ENCODE peak calls at places on chromosomes 4 and X, in four cellular contexts. W, V, C and Z are unnamed samples.

GRCh38 chr4:29711226-29711625 is 1008.9 kb upstream of the PCDH7 start:
- DNase-seq in W (no peak), V (no peak), C (no peak), Z (no peak)

GRCh38 chr4:128159967-128160366 is 98.9 kb downstream of the LARP1B start:
- DNase-seq in W (peak), V (no peak), C (no peak), Z (no peak)

GRCh38 chrX:134313418-134313817 is 76.4 kb downstream of the CCDC160 start:
- DNase-seq in W (no peak), V (no peak), C (no peak), Z (no peak)

GRCh38 chr4:141058739-141059507 is 74.3 kb downstream of the RNF150 start:
- DNase-seq in W (peak), V (no peak), C (no peak), Z (no peak)

GRCh38 chrX:131677655-131678628 is 134.1 kb downstream of the OR13H1 start:
- DNase-seq in W (peak), V (peak), C (no peak), Z (no peak)

GRCh38 chr4:1603413-1604135 is 80.5 kb downstream of the FAM53A start:
- DNase-seq in W (no peak), V (no peak), C (no peak), Z (no peak)

GRCh38 chrX:40867352-40867751 is 132.0 kb upstream of the MED14 start:
- DNase-seq in W (peak), V (no peak), C (no peak), Z (no peak)

GRCh38 chrX:113868169-113868568 is 715.7 kb upstream of the HTR2C start:
- DNase-seq in W (no peak), V (no peak), C (no peak), Z (no peak)

GRCh38 chr4:16016536-16016935 is 53.6 kb upstream of the FGFBP2 start:
- DNase-seq in W (no peak), V (no peak), C (no peak), Z (no peak)

GRCh38 chr4:90715242-90715641 is 588.0 kb downstream of the CCSER1 start:
- DNase-seq in W (no peak), V (no peak), C (no peak), Z (no peak)

GRCh38 chrX:49673394-49673793 is 22.4 kb downstream of the PAGE1 start:
- DNase-seq in W (no peak), V (no peak), C (no peak), Z (no peak)

GRCh38 chrX:107135076-107135964 is 16.7 kb upstream of the RBM41 start:
- DNase-seq in W (peak), V (peak), C (no peak), Z (no peak)

GRCh38 chr4:3461515-3462291 is 1.4 kb upstream of the DOK7 start:
- DNase-seq in W (no peak), V (peak), C (peak), Z (no peak)

GRCh38 chr4:143819029-143819428 is 86.3 kb downstream of the GYPE start:
- DNase-seq in W (no peak), V (no peak), C (no peak), Z (no peak)

GRCh38 chr4:2251073-2251794 is 9.3 kb upstream of the HAUS3 start:
- DNase-seq in W (no peak), V (no peak), C (peak), Z (no peak)

GRCh38 chr4:185127021-185127925 is 15.8 kb upstream of the SLC25A4 start:
- DNase-seq in W (no peak), V (no peak), C (no peak), Z (no peak)

GRCh38 chr4:39613093-39613656 is 25.5 kb downstream of the SMIM14 start:
- DNase-seq in W (peak), V (no peak), C (no peak), Z (no peak)

GRCh38 chr4:7852568-7853185 is 87.0 kb downstream of the AFAP1 start:
- DNase-seq in W (peak), V (no peak), C (no peak), Z (no peak)

GRCh38 chr4:14180983-14181601 is 553.6 kb upstream of the BOD1L1 start:
- DNase-seq in W (peak), V (no peak), C (no peak), Z (no peak)

GRCh38 chrX:37599735-37600134 is 28.3 kb downstream of the LANCL3 start:
- DNase-seq in W (no peak), V (no peak), C (no peak), Z (no peak)

GRCh38 chr4:173124209-173124865 is 44.3 kb upstream of the GALNT7 start:
- DNase-seq in W (no peak), V (no peak), C (no peak), Z (no peak)

GRCh38 chrX:1390621-1391369 is 1.1 kb downstream of the SLC25A6 start:
- DNase-seq in W (no peak), V (no peak), C (peak), Z (no peak)

GRCh38 chr4:56104188-56104587 is 155.4 kb downstream of the CEP135 start:
- DNase-seq in W (no peak), V (no peak), C (no peak), Z (no peak)

GRCh38 chr4:143482753-143483362 is 30.6 kb upstream of the SMARCA5 start:
- DNase-seq in W (peak), V (peak), C (no peak), Z (no peak)

GRCh38 chr4:40121515-40121914 is 64.9 kb downstream of the N4BP2 start:
- DNase-seq in W (peak), V (peak), C (no peak), Z (no peak)

GRCh38 chrX:82589410-82589809 is 918.7 kb upstream of the POU3F4 start:
- DNase-seq in W (peak), V (no peak), C (no peak), Z (no peak)

GRCh38 chr4:8289151-8289750 is 19.7 kb downstream of the HTRA3 start:
- DNase-seq in W (no peak), V (no peak), C (no peak), Z (no peak)

GRCh38 chrX:132837126-132837525 is 121.3 kb downstream of the HS6ST2 start:
- DNase-seq in W (peak), V (no peak), C (no peak), Z (no peak)

GRCh38 chr4:4987656-4988055 is 31.6 kb downstream of the CYTL1 start:
- DNase-seq in W (no peak), V (no peak), C (no peak), Z (no peak)

GRCh38 chr4:36385951-36386561 is 104.6 kb downstream of the DTHD1 start:
- DNase-seq in W (no peak), V (peak), C (no peak), Z (no peak)

GRCh38 chr4:110663738-110664444 is 41.0 kb upstream of the PITX2 start:
- DNase-seq in W (peak), V (no peak), C (no peak), Z (no peak)

GRCh38 chr4:135418353-135418752 is 1216.8 kb upstream of the PABPC4L start:
- DNase-seq in W (no peak), V (peak), C (no peak), Z (no peak)

GRCh38 chr4:20193522-20193902 is 58.2 kb upstream of the SLIT2 start:
- DNase-seq in W (no peak), V (no peak), C (no peak), Z (no peak)

GRCh38 chrX:15915959-15916703 is 61.5 kb upstream of the AP1S2 start:
- DNase-seq in W (peak), V (peak), C (no peak), Z (no peak)

DNA sequence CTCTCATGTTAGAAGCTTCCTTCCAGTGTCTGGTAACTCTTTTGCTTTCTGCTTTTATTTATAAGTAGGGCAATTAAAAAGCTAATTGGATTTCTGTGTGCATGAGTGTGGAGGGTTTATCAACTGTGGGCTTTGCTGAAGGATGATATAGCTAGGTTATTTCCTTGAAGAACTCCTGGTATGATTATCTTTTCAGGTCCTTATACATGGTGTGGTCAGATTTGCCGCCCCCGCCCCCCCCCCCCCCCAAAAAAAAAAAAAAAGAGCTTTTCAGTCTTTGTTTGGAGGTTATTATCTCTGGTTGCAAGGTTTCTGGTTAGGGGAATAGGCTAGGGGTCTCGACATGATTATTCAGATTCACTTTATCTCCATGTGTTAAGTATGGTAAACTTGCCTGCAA is 35.9 kb downstream of the MOB1B start:
- DNase-seq in W (no peak), V (no peak), C (no peak), Z (no peak)
- TF ChIP-seq CTCF in W (no peak), V (no peak), C (no peak), Z (no peak)

GRCh38 chrX:42399632-42400024 is 378.3 kb downstream of the PPP1R2C start:
- DNase-seq in W (no peak), V (no peak), C (no peak), Z (no peak)

GRCh38 chrX:42396136-42396535 is 381.8 kb downstream of the PPP1R2C start:
- DNase-seq in W (no peak), V (no peak), C (no peak), Z (no peak)

GRCh38 chrX:42398967-42399631 is 378.9 kb downstream of the PPP1R2C start:
- DNase-seq in W (no peak), V (no peak), C (no peak), Z (no peak)
- H3K4me3 ChIP-seq in W (no peak), V (no peak), C (no peak), Z (no peak)

DNA sequence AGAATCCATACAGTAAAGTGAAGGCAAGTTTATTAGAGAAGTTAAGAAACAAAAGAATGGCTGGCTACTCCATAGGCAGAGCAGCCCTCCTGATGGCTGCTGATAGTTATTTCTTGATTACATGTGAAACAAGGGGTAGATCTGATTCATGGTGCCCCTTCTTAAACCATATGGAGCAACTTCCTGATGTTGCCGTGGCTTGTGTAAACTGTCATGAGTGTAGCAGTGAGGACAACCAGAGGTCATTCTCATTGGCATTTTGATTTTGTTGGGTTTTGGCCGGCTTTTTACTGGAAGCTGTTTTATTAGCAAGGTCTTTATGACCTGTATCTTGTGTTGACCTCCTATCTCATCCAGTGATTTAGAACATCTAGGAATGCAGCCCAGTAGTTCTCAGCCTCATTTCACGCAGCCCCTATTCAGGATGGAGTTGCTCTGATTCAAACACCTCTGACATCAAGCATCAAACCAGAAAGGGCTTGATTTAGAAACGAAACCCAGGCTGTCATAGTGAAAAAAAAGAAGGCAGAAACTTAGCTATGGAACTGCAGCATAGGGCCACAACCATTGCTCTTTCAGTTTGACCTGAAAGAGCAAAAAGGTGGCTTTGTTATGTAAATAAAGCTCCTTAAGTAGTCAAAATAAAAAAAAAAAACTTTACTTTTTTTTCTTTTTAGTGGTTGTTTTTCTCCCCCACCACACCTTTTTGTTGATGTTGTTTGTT is 37.8 kb downstream of the SPCS3 start:
- DNase-seq in W (no peak), V (no peak), C (no peak), Z (no peak)
- TF ChIP-seq CTCF in W (no peak), V (no peak), C (no peak), Z (no peak)

DNA sequence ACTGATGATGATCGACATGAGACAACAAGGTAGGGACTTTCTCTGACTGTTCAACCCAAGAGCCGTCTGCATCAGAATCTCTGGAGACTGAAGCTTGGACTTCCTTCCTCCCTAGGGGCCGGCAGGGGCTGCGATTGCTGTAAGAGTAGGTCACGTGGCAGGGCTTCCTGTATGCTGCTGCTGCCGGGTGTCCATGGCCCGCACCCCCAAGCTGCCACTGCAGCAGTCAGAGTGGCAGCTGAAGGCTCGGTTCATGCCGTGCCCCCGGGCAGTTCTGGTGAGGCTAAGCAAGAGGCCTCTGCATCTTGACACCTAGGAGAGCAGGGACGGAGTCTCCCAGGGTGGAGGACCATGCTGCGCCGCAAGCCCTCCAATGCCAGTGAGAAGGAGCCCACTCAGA is at the start of gene SASH3:
- DNase-seq in W (no peak), V (peak), C (no peak), Z (no peak)
- H3K4me3 ChIP-seq in W (no peak), V (peak), C (no peak), Z (peak)

GRCh38 chrX:153438522-153438921 is 7.3 kb downstream of the TREX2 start:
- DNase-seq in W (peak), V (peak), C (no peak), Z (no peak)
- TF ChIP-seq CTCF in W (peak), V (peak), C (no peak), Z (peak)

GRCh38 chr4:41213563-41214157 is 682 bp downstream of the APBB2 start:
- DNase-seq in W (no peak), V (no peak), C (no peak), Z (no peak)
- H3K4me3 ChIP-seq in W (peak), V (peak), C (peak), Z (peak)

DNA sequence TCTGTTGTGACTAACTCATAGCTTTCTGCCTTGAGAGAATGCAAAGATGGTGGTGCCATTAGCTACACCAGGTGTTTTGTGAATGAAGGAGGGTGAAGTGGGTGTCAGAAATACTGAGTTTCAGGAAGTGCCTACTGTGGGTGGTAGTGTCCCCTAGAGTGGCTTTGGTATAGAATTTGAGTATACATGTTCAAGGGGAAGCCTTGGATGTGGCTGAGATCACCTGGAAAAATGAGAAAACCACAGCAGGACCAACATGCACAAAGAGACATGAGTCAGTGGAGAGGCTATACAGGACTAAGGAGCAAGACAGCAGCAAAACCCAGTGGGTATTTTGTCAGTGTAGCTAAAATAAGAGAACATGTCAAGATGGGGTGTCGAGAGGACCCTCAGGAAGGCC is 204.3 kb upstream of the TBL1X start:
- DNase-seq in W (no peak), V (no peak), C (no peak), Z (no peak)
- TF ChIP-seq CTCF in W (no peak), V (no peak), C (no peak), Z (no peak)

GRCh38 chrX:28585767-28586166 is 1.5 kb upstream of the IL1RAPL1 start:
- DNase-seq in W (no peak), V (no peak), C (no peak), Z (no peak)
- H3K4me3 ChIP-seq in W (peak), V (no peak), C (peak), Z (no peak)

DNA sequence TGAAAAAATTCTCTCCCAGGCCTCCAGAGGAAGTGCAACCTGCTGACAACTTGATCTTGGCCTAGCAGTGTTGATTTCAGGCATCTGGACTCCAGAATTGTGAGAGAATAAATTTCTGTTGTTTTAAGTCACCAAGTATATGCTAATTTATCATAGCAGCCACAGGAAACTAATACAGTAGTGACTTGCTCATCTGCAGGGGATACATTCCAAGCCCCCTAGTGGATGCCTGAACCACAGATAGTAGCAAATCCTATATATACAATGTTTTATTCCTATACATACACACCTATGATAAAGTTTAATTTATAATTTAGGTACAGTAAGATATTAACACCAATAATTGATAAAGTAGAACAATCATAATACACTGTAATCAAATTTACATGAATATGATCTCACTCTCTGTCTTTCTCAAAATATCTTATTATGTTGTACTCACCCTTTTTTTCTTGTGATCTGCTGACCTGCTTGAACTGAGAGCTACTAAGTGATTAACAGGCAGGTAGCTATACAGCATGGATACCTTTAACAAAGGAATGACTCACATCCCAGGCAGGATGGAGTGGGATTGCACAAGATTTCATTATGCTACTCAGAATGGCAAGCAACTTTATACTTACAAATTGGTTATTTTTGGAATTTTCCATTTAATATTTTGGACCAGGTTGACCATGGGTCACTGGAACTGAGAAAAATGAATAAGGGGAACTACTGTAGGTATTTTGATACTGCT is 501.1 kb downstream of the KCNIP4 start:
- DNase-seq in W (no peak), V (no peak), C (no peak), Z (no peak)
- TF ChIP-seq CTCF in W (no peak), V (peak), C (no peak), Z (no peak)

GRCh38 chr4:121380448-121381147 is at the start of gene QRFPR:
- DNase-seq in W (peak), V (no peak), C (no peak), Z (no peak)
- H3K4me3 ChIP-seq in W (peak), V (no peak), C (peak), Z (peak)